ENCODE peak calls at places on chromosomes 5 and 9, in eight cellular contexts. T is transverse colon, P is tibial nerve, L is testis, C is H9, Y is nephron progenitor cell, W is coronary artery, E is endothelial cell. U is an unnamed sample.

GRCh38 chr9:18036364-18036896 is 437.5 kb upstream of the ADAMTSL1 start:
- DNase-seq in E (no peak), P (no peak), C (no peak), T (no peak), W (no peak), L (no peak), Y (no peak), U (no peak)

GRCh38 chr5:39055760-39056393 is 18.3 kb downstream of the RICTOR start:
- DNase-seq in Y (no peak), C (no peak), P (no peak), W (no peak), L (no peak), E (no peak), T (no peak), U (no peak)

GRCh38 chr5:54577542-54577941 is 60.0 kb downstream of the SNX18 start:
- DNase-seq in W (no peak), E (no peak), P (no peak), T (no peak), L (no peak), C (no peak), Y (no peak), U (no peak)

GRCh38 chr5:145859897-145860296 is 12.9 kb downstream of the GRXCR2 start:
- DNase-seq in P (no peak), E (no peak), W (no peak), C (no peak), L (no peak), T (no peak), Y (no peak), U (no peak)

GRCh38 chr5:119302449-119302848 is 53.4 kb upstream of the TNFAIP8 start:
- DNase-seq in E (no peak), T (no peak), L (no peak), Y (no peak), P (no peak), C (no peak), W (no peak), U (no peak)

GRCh38 chr5:14580037-14581034 is 1.3 kb upstream of the OTULINL start:
- DNase-seq in Y (no peak), L (no peak), T (peak), C (no peak), W (no peak), E (no peak), P (no peak), U (peak)

GRCh38 chr9:123470121-123470851 is 114.3 kb downstream of the CRB2 start:
- DNase-seq in T (no peak), L (no peak), Y (no peak), C (no peak), P (no peak), W (no peak), E (peak), U (no peak)

GRCh38 chr5:26245327-26245726 is 793.1 kb downstream of the CDH9 start:
- DNase-seq in Y (no peak), C (no peak), E (no peak), T (no peak), P (no peak), L (no peak), W (no peak), U (no peak)

GRCh38 chr9:128249914-128250838 is 25.6 kb downstream of the GOLGA2 start:
- DNase-seq in C (peak), E (peak), W (no peak), T (peak), Y (peak), P (peak), L (peak), U (peak)

GRCh38 chr9:86580688-86581087 is 226.5 kb upstream of the TUT7 start:
- DNase-seq in T (no peak), C (no peak), E (no peak), Y (no peak), W (no peak), L (no peak), P (peak), U (no peak)

GRCh38 chr5:145847499-145848497 is 12.7 kb upstream of the PRELID2 start:
- DNase-seq in E (no peak), L (no peak), P (no peak), C (no peak), T (no peak), Y (no peak), W (no peak), U (peak)

DNA sequence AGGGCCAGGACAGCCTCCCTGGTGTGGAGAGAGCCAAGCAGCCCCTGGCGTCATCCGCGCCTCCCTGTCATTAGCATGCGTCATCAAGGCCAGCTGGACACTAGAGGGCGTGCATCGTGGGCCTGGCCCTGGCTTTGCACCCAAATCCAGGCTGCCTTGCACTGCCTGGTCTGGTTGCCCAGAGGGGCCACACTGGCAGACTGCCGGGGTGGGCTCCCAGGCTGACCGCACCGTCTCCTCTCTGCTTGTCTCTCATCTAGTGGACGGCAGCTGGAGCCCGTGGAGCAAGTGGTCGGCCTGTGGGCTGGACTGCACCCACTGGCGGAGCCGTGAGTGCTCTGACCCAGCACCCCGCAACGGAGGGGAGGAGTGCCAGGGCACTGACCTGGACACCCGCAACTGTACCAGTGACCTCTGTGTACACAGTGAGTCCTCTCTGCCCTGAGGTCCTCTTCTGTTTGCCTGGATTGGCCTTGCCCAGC is 29.0 kb downstream of the HK3 start:
- DNase-seq in E (peak), L (no peak), T (peak), W (no peak), C (peak), Y (peak), P (no peak), U (peak)
- TF ChIP-seq CTCF in E (no peak), L (no peak), T (no peak), W (no peak), C (peak), Y (peak), P (no peak), U (peak)

DNA sequence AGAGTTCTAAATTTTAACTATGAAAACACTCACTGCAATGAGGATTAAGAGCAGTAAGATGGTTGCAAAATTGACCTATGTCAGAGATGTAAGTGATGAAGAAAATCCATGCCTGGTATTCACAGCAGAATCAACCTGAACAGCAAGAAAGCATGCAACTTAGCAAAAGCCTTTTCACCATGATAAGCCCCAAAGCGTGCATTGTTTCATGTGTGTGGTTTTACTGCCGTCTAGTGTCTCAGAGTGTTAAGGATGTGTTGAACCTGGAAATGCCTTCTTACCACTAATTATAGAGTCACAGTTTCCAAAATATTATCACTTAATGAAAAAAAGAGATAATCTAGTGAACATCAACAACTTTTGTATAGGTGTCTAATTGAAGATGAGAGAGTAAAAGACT is 415.2 kb upstream of the TRPC7 start:
- DNase-seq in T (no peak), C (no peak), W (no peak), L (no peak), E (no peak), Y (no peak), P (no peak), U (peak)
- TF ChIP-seq CTCF in T (no peak), C (peak), W (no peak), L (no peak), E (no peak), Y (no peak), P (no peak), U (no peak)

DNA sequence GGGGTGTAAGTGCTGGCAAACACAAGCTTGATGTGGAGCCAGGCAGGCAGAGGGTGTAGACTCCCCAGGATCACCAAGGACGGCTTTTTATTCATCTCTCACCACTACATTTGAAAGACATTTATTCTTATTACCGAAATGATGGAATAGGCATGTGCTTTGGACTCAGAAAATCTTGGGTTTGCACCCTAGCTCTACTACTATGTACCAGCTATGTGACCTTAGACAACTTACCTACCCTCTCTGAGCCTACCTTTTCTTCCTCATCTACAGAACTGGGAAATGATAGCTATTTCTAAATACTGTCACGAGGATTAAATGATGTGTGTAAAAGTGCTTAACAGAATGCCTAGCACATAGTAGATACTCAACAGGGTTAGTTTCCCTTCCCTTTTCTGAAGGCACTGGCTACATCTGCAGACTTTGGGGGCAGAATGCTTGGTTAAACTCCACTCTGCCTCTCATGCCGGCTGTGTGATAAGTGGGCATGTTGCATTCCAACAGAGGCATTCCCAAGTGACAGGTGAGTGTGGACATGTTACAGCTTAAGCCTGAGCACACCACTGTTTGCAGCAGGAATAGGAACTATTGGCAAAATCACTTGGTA is 94.8 kb downstream of the SLC1A3 start:
- DNase-seq in Y (no peak), T (no peak), L (no peak), W (no peak), E (no peak), P (no peak), C (no peak), U (no peak)
- TF ChIP-seq CTCF in Y (no peak), T (no peak), L (no peak), W (no peak), E (no peak), P (no peak), C (no peak), U (no peak)

GRCh38 chr5:133612021-133612860 is at the start of gene FSTL4:
- DNase-seq in W (no peak), E (peak), T (peak), P (no peak), Y (peak), C (peak), L (peak), U (no peak)

GRCh38 chr5:133613743-133614142 is 1.4 kb upstream of the FSTL4 start:
- DNase-seq in C (no peak), T (no peak), W (no peak), Y (no peak), P (no peak), L (no peak), E (no peak), U (no peak)

GRCh38 chr5:133613184-133613583 is 843 bp upstream of the FSTL4 start:
- DNase-seq in P (no peak), T (no peak), Y (no peak), C (no peak), W (no peak), L (no peak), E (no peak), U (no peak)

GRCh38 chr5:133611357-133612020 is 852 bp downstream of the FSTL4 start:
- DNase-seq in C (no peak), W (no peak), T (no peak), E (peak), Y (peak), P (no peak), L (peak), U (no peak)

GRCh38 chr5:133610489-133611356 is 1.6 kb downstream of the FSTL4 start:
- DNase-seq in P (peak), L (peak), C (peak), E (peak), Y (peak), W (no peak), T (peak), U (peak)
- TF ChIP-seq CTCF in P (peak), L (no peak), C (peak), E (no peak), Y (peak), W (peak), T (peak), U (no peak)

GRCh38 chr5:8756498-8757084 is 789.3 kb downstream of the SEMA5A start:
- DNase-seq in L (peak), Y (peak), P (no peak), C (peak), W (no peak), E (peak), T (peak), U (peak)
- TF ChIP-seq CTCF in L (peak), Y (peak), P (peak), C (peak), W (no peak), E (peak), T (no peak), U (peak)

GRCh38 chr5:179828756-179829421 is 8.2 kb downstream of the SQSTM1 start:
- DNase-seq in W (no peak), C (no peak), P (no peak), L (no peak), E (no peak), T (no peak), Y (no peak), U (no peak)

GRCh38 chr5:179827684-179828083 is 7.0 kb downstream of the SQSTM1 start:
- DNase-seq in Y (no peak), P (no peak), E (no peak), T (peak), L (no peak), C (no peak), W (no peak), U (no peak)

GRCh38 chr5:179823937-179824744 is 3.4 kb downstream of the SQSTM1 start:
- DNase-seq in P (no peak), L (no peak), W (no peak), Y (no peak), C (no peak), T (no peak), E (no peak), U (no peak)

GRCh38 chr5:179824745-179825112 is 4.0 kb downstream of the SQSTM1 start:
- DNase-seq in W (no peak), T (no peak), L (no peak), C (no peak), P (no peak), Y (no peak), E (no peak), U (no peak)

GRCh38 chr5:179825655-179826182 is 5.0 kb downstream of the SQSTM1 start:
- DNase-seq in Y (no peak), E (no peak), C (no peak), W (no peak), L (no peak), P (no peak), T (peak), U (no peak)
- TF ChIP-seq CTCF in Y (no peak), E (no peak), C (no peak), W (no peak), L (no peak), P (no peak), T (no peak), U (no peak)

DNA sequence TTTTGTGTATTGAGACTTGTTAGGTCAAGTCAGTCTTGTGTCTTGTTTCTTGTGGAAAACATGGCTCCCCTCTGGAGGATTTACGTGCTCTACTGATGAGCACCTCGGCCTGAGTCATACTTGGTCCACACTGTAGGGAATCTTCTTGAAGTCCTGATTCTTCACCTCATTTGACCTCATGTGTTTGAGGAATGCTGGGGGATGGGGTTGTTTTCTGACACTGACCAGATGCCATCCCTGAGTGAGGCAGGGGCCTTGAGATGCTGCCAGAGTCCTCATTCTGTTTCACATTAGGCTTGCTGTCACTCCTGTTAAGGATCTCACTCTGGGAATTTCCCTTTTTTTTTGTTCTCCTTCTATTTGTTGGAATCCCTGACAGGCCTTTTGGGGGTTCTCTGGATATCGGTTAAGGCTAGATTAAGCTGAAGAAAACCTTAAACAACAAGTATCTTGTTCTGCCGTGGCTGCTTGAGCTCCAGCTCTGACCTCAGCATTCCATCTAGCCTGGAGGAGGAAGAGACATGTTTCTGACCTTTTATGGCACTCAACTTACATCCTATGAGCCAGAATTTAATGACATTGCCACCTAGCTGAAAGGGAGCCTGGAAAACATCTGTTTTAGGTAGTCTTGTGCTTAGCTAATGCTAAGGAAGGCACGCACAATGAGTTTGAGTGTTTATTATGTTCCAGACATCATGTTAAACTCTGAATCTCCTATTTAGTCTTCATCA is 20.6 kb downstream of the TCOF1 start:
- DNase-seq in C (no peak), Y (no peak), P (no peak), T (no peak), L (no peak), E (no peak), W (no peak), U (no peak)
- TF ChIP-seq CTCF in C (no peak), Y (no peak), P (no peak), T (no peak), L (no peak), E (no peak), W (no peak), U (no peak)

GRCh38 chr5:6831678-6832077 is 118.4 kb downstream of the TENT4A start:
- DNase-seq in Y (no peak), E (no peak), L (no peak), C (no peak), P (no peak), T (no peak), W (no peak), U (no peak)
- TF ChIP-seq CTCF in Y (no peak), E (no peak), L (no peak), C (no peak), P (no peak), T (no peak), W (no peak), U (no peak)

GRCh38 chr9:110142868-110143866 is 64.8 kb downstream of the C9orf152 start:
- DNase-seq in L (no peak), E (no peak), P (no peak), Y (no peak), W (no peak), C (peak), T (no peak), U (peak)
- TF ChIP-seq CTCF in L (no peak), E (no peak), P (no peak), Y (no peak), W (no peak), C (peak), T (no peak), U (no peak)